ENCODE peak calls at places on chromosome 1, in seven cellular contexts. W is GM13977; R is Calu3; B is central memory CD4-positive, alpha-beta T cell; P is SW480; G is brain microvascular endothelial cell; X is NB4. F is an unnamed sample.

GRCh38 chr1:169160845-169161511 is 54.5 kb downstream of the ATP1B1 start:
- DNase-seq in W (no peak), R (no peak), B (no peak), X (no peak), P (no peak), G (no peak), F (no peak)

GRCh38 chr1:34267326-34267725 is 90.6 kb downstream of the C1orf94 start:
- DNase-seq in R (no peak), X (no peak), B (no peak), P (no peak), W (no peak), G (no peak), F (no peak)

GRCh38 chr1:201810466-201811216 is 18.3 kb upstream of the IPO9 start:
- DNase-seq in G (no peak), P (no peak), X (no peak), W (no peak), B (no peak), R (no peak), F (no peak)

GRCh38 chr1:114272593-114272992 is 118.9 kb upstream of the SYT6 start:
- DNase-seq in R (no peak), W (no peak), X (no peak), B (no peak), P (no peak), G (no peak), F (no peak)

GRCh38 chr1:230176871-230177411 is 109.9 kb downstream of the GALNT2 start:
- DNase-seq in R (no peak), G (no peak), B (no peak), X (peak), W (no peak), P (no peak), F (no peak)

GRCh38 chr1:22093513-22093912 is 41.0 kb downstream of the CDC42 start:
- DNase-seq in W (no peak), R (no peak), G (no peak), X (no peak), P (no peak), B (no peak), F (no peak)

GRCh38 chr1:203454986-203455471 is 20.6 kb upstream of the PRELP start:
- DNase-seq in W (no peak), G (no peak), X (no peak), B (no peak), R (no peak), P (peak), F (no peak)

GRCh38 chr1:235280467-235280866 is 47.5 kb downstream of the ARID4B start:
- DNase-seq in G (no peak), B (no peak), P (no peak), W (no peak), X (no peak), R (no peak), F (no peak)

GRCh38 chr1:54153548-54154439 is 994 bp upstream of the CDCP2 start:
- DNase-seq in R (peak), X (peak), B (no peak), G (peak), P (no peak), W (no peak), F (no peak)

GRCh38 chr1:47347735-47348134 is 14.1 kb downstream of the CMPK1 start:
- DNase-seq in G (no peak), B (no peak), X (no peak), R (no peak), P (no peak), W (no peak), F (no peak)

GRCh38 chr1:24189528-24189927 is 2.4 kb upstream of the IFNLR1 start:
- DNase-seq in P (no peak), W (peak), B (no peak), R (no peak), X (peak), G (no peak), F (no peak)

GRCh38 chr1:188365874-188366273 is 1537.1 kb downstream of the PLA2G4A start:
- DNase-seq in B (no peak), G (no peak), P (no peak), R (no peak), X (no peak), W (no peak), F (no peak)

GRCh38 chr1:59285691-59286090 is 11.2 kb upstream of the FGGY start:
- DNase-seq in X (peak), G (no peak), B (no peak), P (no peak), R (no peak), W (no peak), F (no peak)

GRCh38 chr1:154784924-154785531 is 85.1 kb downstream of the KCNN3 start:
- DNase-seq in R (no peak), W (peak), G (no peak), P (no peak), B (peak), X (no peak), F (peak)

GRCh38 chr1:3577711-3578432 is 33.4 kb downstream of the MEGF6 start:
- DNase-seq in R (no peak), X (no peak), W (no peak), P (no peak), G (peak), B (no peak), F (no peak)

GRCh38 chr1:203273206-203273868 is 32.0 kb upstream of the BTG2 start:
- DNase-seq in P (peak), W (peak), X (peak), R (peak), G (peak), B (peak), F (peak)

GRCh38 chr1:223077434-223077833 is 65.6 kb downstream of the TLR5 start:
- DNase-seq in R (no peak), G (no peak), P (no peak), W (no peak), X (no peak), B (no peak), F (no peak)

GRCh38 chr1:91900538-91900937 is 14.6 kb upstream of the TGFBR3 start:
- DNase-seq in P (no peak), R (no peak), X (no peak), G (peak), W (no peak), B (no peak), F (no peak)

GRCh38 chr1:117607471-117607870 is 1.6 kb downstream of the TENT5C start:
- DNase-seq in G (no peak), X (peak), P (no peak), R (no peak), B (peak), W (no peak), F (peak)

GRCh38 chr1:79539001-79539400 is 532.5 kb upstream of the ADGRL4 start:
- DNase-seq in B (no peak), W (no peak), P (no peak), R (no peak), X (no peak), G (no peak), F (no peak)

GRCh38 chr1:198660341-198661056 is 21.7 kb downstream of the PTPRC start:
- DNase-seq in W (no peak), G (no peak), X (no peak), B (no peak), R (no peak), P (no peak), F (no peak)

GRCh38 chr1:19563336-19564097 is 78.2 kb upstream of the CAPZB start:
- DNase-seq in R (no peak), X (no peak), G (peak), W (no peak), P (no peak), B (no peak), F (no peak)

GRCh38 chr1:68800182-68800581 is 303.3 kb upstream of the DEPDC1 start:
- DNase-seq in X (no peak), B (no peak), G (no peak), R (no peak), P (no peak), W (no peak), F (no peak)

GRCh38 chr1:84769636-84770035 is 79.4 kb upstream of the SSX2IP start:
- DNase-seq in P (no peak), R (no peak), W (no peak), X (no peak), G (no peak), B (no peak), F (no peak)

GRCh38 chr1:225460737-225461532 is 33.1 kb upstream of the LBR start:
- DNase-seq in W (no peak), G (no peak), P (peak), B (peak), R (no peak), X (peak), F (no peak)

F was measured in activated T-helper 2 cell treated with anti-CD3 and anti-CD28 coated beads, Interferon-gamma antibody, Interleukin-2, Interleukin-4, amounts not matched to agents 10 μg/mL and 5 μg/mL and 100 μg/mL, durations not matched to agents 14 hours and 24 hours and 36 hours.